ENCODE peak calls at places on chromosomes 13 and 19, in ten cellular contexts. S, F, P, G, W, Y, J, V, H and Z are unnamed samples.

GRCh38 chr19:6503407-6504201 is 1.5 kb upstream of the TUBB4A start:
- DNase-seq in S (no peak), F (no peak), P (no peak), G (no peak), W (no peak), Y (no peak), J (no peak), V (no peak), H (no peak), Z (no peak)

GRCh38 chr19:2462635-2463421 is 6.1 kb upstream of the LMNB2 start:
- DNase-seq in S (peak), F (peak), P (no peak), G (no peak), W (peak), Y (no peak), J (peak), V (peak), H (no peak), Z (peak)

GRCh38 chr19:5515737-5516136 is 52.0 kb downstream of the TINCR start:
- DNase-seq in S (no peak), F (no peak), P (no peak), G (no peak), W (no peak), Y (no peak), J (no peak), V (no peak), H (peak), Z (no peak)

GRCh38 chr13:42875448-42876269 is 94.3 kb downstream of the FAM216B start:
- DNase-seq in S (no peak), F (no peak), P (no peak), G (no peak), W (no peak), Y (no peak), J (peak), V (no peak), H (peak), Z (no peak)

GRCh38 chr19:33047422-33047821 is 17.3 kb downstream of the RHPN2 start:
- DNase-seq in S (no peak), F (no peak), P (no peak), G (no peak), W (no peak), Y (no peak), J (no peak), V (no peak), H (no peak), Z (peak)

GRCh38 chr13:28497143-28497876 is 2.4 kb upstream of the FLT1 start:
- DNase-seq in S (no peak), F (no peak), P (no peak), G (no peak), W (no peak), Y (no peak), J (no peak), V (no peak), H (peak), Z (no peak)

GRCh38 chr13:27371932-27372331 is 52.5 kb upstream of the GTF3A start:
- DNase-seq in S (no peak), F (no peak), P (no peak), G (no peak), W (no peak), Y (no peak), J (no peak), V (no peak), H (no peak), Z (no peak)

GRCh38 chr19:3178973-3179738 is 587 bp downstream of the S1PR4 start:
- DNase-seq in S (no peak), F (no peak), P (no peak), G (no peak), W (no peak), Y (peak), J (no peak), V (no peak), H (no peak), Z (no peak)

GRCh38 chr19:42450314-42450934 is 7.7 kb upstream of the CXCL17 start:
- DNase-seq in S (peak), F (peak), P (peak), G (peak), W (peak), Y (peak), J (peak), V (peak), H (peak), Z (peak)

GRCh38 chr19:345320-345879 is 804 bp upstream of the MIER2 start:
- DNase-seq in S (no peak), F (no peak), P (no peak), G (no peak), W (no peak), Y (no peak), J (no peak), V (no peak), H (no peak), Z (no peak)

GRCh38 chr13:112583592-112584277 is 4.2 kb downstream of the TUBGCP3 start:
- DNase-seq in S (no peak), F (no peak), P (no peak), G (no peak), W (no peak), Y (no peak), J (no peak), V (peak), H (peak), Z (no peak)